ENCODE peak calls at places on chromosomes 7 and 10, in six cellular contexts. U, Q, R, E, Y and H are unnamed samples.

GRCh38 chr7:94266278-94266677 is 128.4 kb upstream of the COL1A2 start:
- DNase-seq in Q (no peak), E (no peak), U (no peak), Y (no peak), R (no peak), H (no peak)

GRCh38 chr7:89837515-89837914 is 316.8 kb upstream of the STEAP1 start:
- DNase-seq in E (peak; percentile 40), Q (no peak), Y (no peak), U (no peak), R (peak; percentile 43), H (no peak)

GRCh38 chr10:90871279-90871760 is 454 bp upstream of the RPP30 start:
- DNase-seq in Q (peak; percentile 50), R (peak; percentile 45), U (no peak), Y (no peak), E (peak; percentile 88), H (peak; percentile 45)

GRCh38 chr7:128891110-128891941 is 19.2 kb downstream of the KCP start:
- DNase-seq in R (no peak), E (peak; percentile 63), Q (no peak), Y (no peak), U (no peak), H (no peak)

GRCh38 chr10:98971464-98971863 is 264.2 kb downstream of the HPSE2 start:
- DNase-seq in U (no peak), E (no peak), Y (no peak), Q (no peak), R (no peak), H (no peak)

GRCh38 chr7:32564542-32564941 is 69.3 kb downstream of the AVL9 start:
- DNase-seq in R (no peak), U (no peak), E (no peak), Q (no peak), Y (no peak), H (no peak)

GRCh38 chr7:76338298-76339084 is 20.3 kb downstream of the YWHAG start:
- DNase-seq in U (no peak), R (no peak), E (no peak), Q (no peak), Y (no peak), H (no peak)

GRCh38 chr7:99928994-99929729 is at the start of gene GJC3:
- DNase-seq in R (peak; percentile 62), Y (peak; percentile 65), U (peak; percentile 62), E (peak; percentile 71), Q (peak; percentile 23), H (peak; percentile 63)

GRCh38 chr7:98078197-98078870 is 28.3 kb upstream of the LMTK2 start:
- DNase-seq in Y (no peak), R (no peak), E (no peak), U (no peak), Q (no peak), H (no peak)

GRCh38 chr7:158782638-158783490 is 46.4 kb downstream of the ESYT2 start:
- DNase-seq in R (no peak), Q (no peak), E (peak; percentile 9), Y (peak; percentile 54), U (peak; percentile 64), H (no peak)

GRCh38 chr10:94524146-94524545 is 21.4 kb upstream of the HELLS start:
- DNase-seq in Y (no peak), U (no peak), E (no peak), R (no peak), Q (no peak), H (no peak)

GRCh38 chr10:122233857-122234348 is 37.2 kb upstream of the BTBD16 start:
- DNase-seq in Q (no peak), R (no peak), E (no peak), Y (no peak), U (peak; percentile 70), H (no peak)

GRCh38 chr7:2863461-2864066 is 19.5 kb upstream of the GNA12 start:
- DNase-seq in Y (peak; percentile 81), U (peak; percentile 81), R (no peak), E (no peak), Q (no peak), H (no peak)

DNA sequence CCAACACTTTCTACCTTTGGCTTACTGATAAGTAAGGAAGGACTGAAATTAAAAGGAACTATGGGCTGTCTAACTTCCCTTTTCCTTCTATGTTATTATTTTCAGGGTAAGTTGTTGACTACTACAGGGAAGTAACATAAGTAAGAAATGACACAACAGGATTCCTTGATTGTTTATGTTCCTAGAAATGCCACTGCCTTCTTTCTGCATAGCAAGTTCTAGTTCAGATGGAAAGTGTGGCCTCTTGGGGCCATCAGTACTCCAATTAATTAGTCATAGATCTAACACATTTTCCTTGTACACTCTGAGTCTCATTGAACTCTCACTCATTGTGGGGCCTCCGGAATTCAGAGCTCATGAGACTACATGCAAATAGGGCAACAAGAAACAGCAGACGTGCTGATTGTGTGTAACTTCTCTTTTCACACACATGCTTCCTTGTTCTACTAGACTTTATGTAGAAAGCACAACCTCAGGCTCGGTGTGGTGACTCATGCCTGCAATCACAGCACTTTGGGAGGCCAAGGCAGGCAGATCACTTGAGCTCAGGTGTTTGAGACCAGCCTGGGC is 35.3 kb upstream of the HIBADH start:
- DNase-seq in U (no peak), Y (peak; percentile 72), E (no peak), R (no peak), Q (no peak), H (peak; percentile 84)
- H3K27ac ChIP-seq in U (peak overlapping the region; percentile 37), Y (peak overlapping the region; percentile 57), E (no peak overlapping the region), R (no peak overlapping the region), Q (no peak overlapping the region), H (peak overlapping the region; percentile 59)

GRCh38 chr7:11548532-11548931 is 283.5 kb downstream of the THSD7A start:
- DNase-seq in Q (no peak), U (no peak), E (no peak), Y (no peak), R (no peak), H (no peak)
- H3K27ac ChIP-seq in Q (no peak overlapping the region), U (no peak overlapping the region), E (no peak overlapping the region), Y (no peak overlapping the region), R (no peak overlapping the region), H (no peak overlapping the region)

GRCh38 chr7:35647171-35647574 is 47.8 kb downstream of the HERPUD2 start:
- DNase-seq in Q (no peak), E (peak; percentile 74), U (no peak), Y (no peak), R (no peak), H (no peak)
- H3K27ac ChIP-seq in Q (peak overlapping the region; percentile 68), E (peak overlapping the region; percentile 61), U (peak overlapping the region; percentile 75), Y (peak overlapping the region; percentile 12), R (peak overlapping the region; percentile 73), H (no peak overlapping the region)

DNA sequence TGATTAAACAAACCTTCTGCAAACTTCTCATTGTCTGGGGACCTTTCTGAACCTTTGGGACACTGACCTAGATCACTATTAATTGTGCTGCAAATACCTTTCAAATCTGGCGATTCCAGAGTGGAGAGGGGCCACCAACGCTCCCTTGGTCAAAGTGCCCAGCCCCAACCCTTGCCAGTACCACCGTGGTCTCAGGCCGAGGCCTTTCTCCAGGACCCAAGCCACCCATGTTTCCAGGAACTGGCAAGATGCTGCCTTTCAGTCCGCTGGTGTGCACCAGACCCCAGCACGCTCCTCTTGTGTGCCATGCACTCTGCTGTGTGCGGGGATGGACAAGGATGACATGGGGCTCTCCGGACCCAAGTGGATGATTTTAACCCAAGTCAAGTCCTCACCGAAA is 91.1 kb upstream of the MGMT start:
- DNase-seq in U (no peak), Q (no peak), Y (no peak), E (no peak), R (no peak), H (no peak)
- H3K27ac ChIP-seq in U (no peak overlapping the region), Q (no peak overlapping the region), Y (no peak overlapping the region), E (no peak overlapping the region), R (no peak overlapping the region), H (no peak overlapping the region)

GRCh38 chr7:30633223-30633622 is 38.5 kb downstream of the GARS1 start:
- DNase-seq in Y (no peak), U (no peak), E (no peak), Q (no peak), R (no peak), H (no peak)
- H3K27ac ChIP-seq in Y (peak overlapping the region; percentile 43), U (no peak overlapping the region), E (no peak overlapping the region), Q (no peak overlapping the region), R (no peak overlapping the region), H (no peak overlapping the region)

GRCh38 chr10:29469481-29470354 is 165.1 kb downstream of the SVIL start:
- DNase-seq in U (no peak), Q (no peak), R (no peak), Y (no peak), E (no peak), H (no peak)
- H3K27ac ChIP-seq in U (peak overlapping the region; percentile 59), Q (no peak overlapping the region), R (no peak overlapping the region), Y (no peak overlapping the region), E (no peak overlapping the region), H (no peak overlapping the region)